ENCODE peak calls at places on chromosomes 5 and 9, in four cellular contexts. U, X, R and H are unnamed samples.

GRCh38 chr5:1761453-1761755 is 38.2 kb downstream of the MRPL36 start:
- DNase-seq in R (no peak), U (no peak), X (no peak), H (no peak)

GRCh38 chr5:60010328-60010727 is 116.8 kb upstream of the PDE4D start:
- DNase-seq in X (no peak), R (no peak), U (no peak), H (no peak)

GRCh38 chr5:643811-644271 is 31.7 kb downstream of the CEP72 start:
- DNase-seq in R (no peak), U (no peak), X (no peak), H (no peak)

GRCh38 chr5:123156577-123157296 is 67.7 kb downstream of the PRDM6 start:
- DNase-seq in U (no peak), R (no peak), X (no peak), H (no peak)

GRCh38 chr9:26551971-26552370 is 340.6 kb downstream of the CAAP1 start:
- DNase-seq in X (no peak), R (no peak), U (no peak), H (no peak)

GRCh38 chr5:177086918-177087706 is 397 bp downstream of the FGFR4 start:
- DNase-seq in U (peak; percentile 85), X (peak; percentile 88), R (peak; percentile 25), H (peak; percentile 96)

GRCh38 chr9:95820076-95820475 is 55.4 kb upstream of the ERCC6L2 start:
- DNase-seq in X (no peak), R (no peak), U (no peak), H (no peak)

GRCh38 chr5:77437194-77437593 is 54.9 kb downstream of the WDR41 start:
- DNase-seq in U (no peak), R (no peak), X (peak; percentile 25), H (peak; percentile 18)

GRCh38 chr5:96149546-96149945 is 187.9 kb upstream of the ELL2 start:
- DNase-seq in U (no peak), X (no peak), R (no peak), H (no peak)

GRCh38 chr9:76987594-76988200 is 31.8 kb upstream of the FOXB2 start:
- DNase-seq in R (peak; percentile 38), U (peak; percentile 24), X (no peak), H (peak; percentile 21)

GRCh38 chr5:149901511-149901910 is 43.1 kb downstream of the PDE6A start:
- DNase-seq in U (no peak), X (no peak), R (no peak), H (no peak)

GRCh38 chr9:14768561-14769234 is 46.2 kb upstream of the CER1 start:
- DNase-seq in U (peak; percentile 43), X (peak; percentile 44), R (no peak), H (peak; percentile 34)

GRCh38 chr9:78230761-78231160 is 5.1 kb upstream of the CEP78 start:
- DNase-seq in U (no peak), R (no peak), X (no peak), H (no peak)

GRCh38 chr9:107243757-107244156 is 39.3 kb upstream of the RAD23B start:
- DNase-seq in R (no peak), U (peak; percentile 11), X (no peak), H (peak; percentile 89)

GRCh38 chr5:136308396-136308795 is 56.9 kb downstream of the TRPC7 start:
- DNase-seq in X (peak; percentile 9), U (no peak), R (no peak), H (no peak)

GRCh38 chr9:14346301-14346721 is 32.4 kb upstream of the NFIB start:
- DNase-seq in X (peak; percentile 8), U (no peak), R (no peak), H (no peak)

GRCh38 chr5:95486185-95486584 is 68.6 kb downstream of the SKIC3 start:
- DNase-seq in X (no peak), U (no peak), R (no peak), H (no peak)

GRCh38 chr5:107519900-107520354 is 150.8 kb downstream of the EFNA5 start:
- DNase-seq in X (peak; percentile 28), U (no peak), R (no peak), H (no peak)

GRCh38 chr9:34047864-34048729 is 590 bp downstream of the UBAP2 start:
- DNase-seq in R (no peak), X (peak; percentile 63), U (peak; percentile 84), H (peak; percentile 29)

GRCh38 chr5:78490709-78491485 is 130.5 kb downstream of the SCAMP1 start:
- DNase-seq in U (no peak), R (no peak), X (no peak), H (no peak)

GRCh38 chr9:92247296-92247695 is 46.2 kb downstream of the IARS1 start:
- DNase-seq in R (no peak), U (no peak), X (no peak), H (no peak)

GRCh38 chr9:75891277-75892167 is 1.0 kb downstream of the PCSK5 start:
- DNase-seq in U (no peak), X (peak; percentile 32), R (no peak), H (no peak)

GRCh38 chr9:27117489-27118135 is 8.6 kb downstream of the TEK start:
- DNase-seq in X (no peak), R (no peak), U (no peak), H (peak; percentile 49)

GRCh38 chr5:179863449-179864085 is 5.0 kb upstream of the MRNIP start:
- DNase-seq in X (no peak), U (no peak), R (no peak), H (no peak)

DNA sequence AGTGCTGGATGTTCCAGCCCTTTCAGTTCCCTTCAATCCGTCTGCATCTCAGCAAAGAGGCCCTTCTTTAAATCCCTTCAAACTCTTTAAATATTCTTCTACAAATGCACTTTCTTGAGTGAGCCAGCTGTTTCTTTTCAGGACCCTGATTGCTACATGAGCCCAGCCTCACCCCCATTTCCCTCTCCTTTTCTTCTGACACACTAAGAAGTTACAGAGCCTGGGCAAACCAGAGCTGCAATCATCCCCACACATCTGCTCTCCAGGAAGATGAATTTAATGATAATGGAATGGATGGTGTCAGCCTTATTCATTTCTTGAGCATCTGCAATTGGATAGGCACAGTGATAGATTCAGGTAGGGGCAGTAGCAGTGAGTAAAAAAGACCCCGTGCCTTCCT is 2.0 kb downstream of the TNFSF15 start:
- DNase-seq in R (no peak), U (no peak), X (no peak), H (no peak)
- H3K4me3 ChIP-seq in R (no peak overlapping the region), U (no peak overlapping the region), X (no peak overlapping the region), H (no peak overlapping the region)

GRCh38 chr9:36891341-36891811 is 142.7 kb downstream of the PAX5 start:
- DNase-seq in U (no peak), X (peak; percentile 71), R (no peak), H (no peak)
- TF ChIP-seq TAF1 in U (no peak), X (no peak), R (no peak), H (no peak)

GRCh38 chr5:36698031-36698430 is 91.6 kb downstream of the SLC1A3 start:
- DNase-seq in R (no peak), X (no peak), U (no peak), H (no peak)
- H3K4me3 ChIP-seq in R (no peak overlapping the region), X (no peak overlapping the region), U (no peak overlapping the region), H (no peak overlapping the region)

GRCh38 chr5:57621624-57622023 is 139.0 kb upstream of the ACTBL2 start:
- DNase-seq in U (no peak), R (no peak), X (no peak), H (no peak)
- TF ChIP-seq TAF1 in U (no peak), R (no peak), X (no peak), H (no peak)